ENCODE peak calls at places on chromosome 7, in four cellular contexts. G, O, F and Y are unnamed samples.

GRCh38 chr7:116633131-116633988 is 38.6 kb upstream of the MET start:
- DNase-seq in G (no peak), O (peak; percentile 73), F (no peak), Y (no peak)

GRCh38 chr7:155344618-155345433 is 47.1 kb downstream of the INSIG1 start:
- DNase-seq in G (peak; percentile 89), O (peak; percentile 78), F (peak; percentile 26), Y (peak; percentile 91)

GRCh38 chr7:123594813-123595241 is 6.8 kb upstream of the ASB15 start:
- DNase-seq in G (peak; percentile 9), O (no peak), F (no peak), Y (peak; percentile 12)

GRCh38 chr7:112481833-112482669 is 1.3 kb downstream of the LSMEM1 start:
- DNase-seq in G (no peak), O (no peak), F (no peak), Y (no peak)

GRCh38 chr7:140541513-140542192 is 62.3 kb upstream of the MKRN1 start:
- DNase-seq in G (peak; percentile 20), O (no peak), F (peak; percentile 82), Y (peak; percentile 21)

GRCh38 chr7:15922002-15922401 is 235.5 kb upstream of the MEOX2 start:
- DNase-seq in G (no peak), O (no peak), F (no peak), Y (no peak)

GRCh38 chr7:128672927-128673517 is 930 bp downstream of the GARIN1A start:
- DNase-seq in G (peak; percentile 23), O (peak; percentile 14), F (no peak), Y (peak; percentile 38)

GRCh38 chr7:25830986-25831558 is 320.9 kb upstream of the NFE2L3 start:
- DNase-seq in G (no peak), O (no peak), F (peak; percentile 48), Y (no peak)

GRCh38 chr7:127715272-127715671 is 63.3 kb downstream of the SND1 start:
- DNase-seq in G (no peak), O (no peak), F (no peak), Y (no peak)

GRCh38 chr7:156897673-156898072 is 4.7 kb upstream of the LMBR1 start:
- DNase-seq in G (no peak), O (no peak), F (no peak), Y (no peak)

GRCh38 chr7:129950191-129950940 is 2.4 kb downstream of the UBE2H start:
- DNase-seq in G (no peak), O (peak; percentile 80), F (no peak), Y (no peak)

GRCh38 chr7:1021366-1021765 is 23.0 kb upstream of the GPR146 start:
- DNase-seq in G (no peak), O (no peak), F (no peak), Y (no peak)

GRCh38 chr7:2934211-2934731 is 90.2 kb upstream of the GNA12 start:
- DNase-seq in G (no peak), O (no peak), F (peak; percentile 41), Y (no peak)

GRCh38 chr7:15648461-15648961 is 38.0 kb downstream of the MEOX2 start:
- DNase-seq in G (no peak), O (no peak), F (no peak), Y (no peak)

GRCh38 chr7:22771194-22771593 is 44.2 kb downstream of the IL6 start:
- DNase-seq in G (no peak), O (no peak), F (no peak), Y (no peak)

GRCh38 chr7:10740805-10741204 is 232.9 kb upstream of the PHF14 start:
- DNase-seq in G (no peak), O (peak; percentile 23), F (no peak), Y (no peak)

GRCh38 chr7:29871787-29872398 is 65.6 kb downstream of the WIPF3 start:
- DNase-seq in G (no peak), O (no peak), F (no peak), Y (no peak)

GRCh38 chr7:148442933-148443332 is 147.6 kb upstream of the C7orf33 start:
- DNase-seq in G (no peak), O (no peak), F (no peak), Y (no peak)

GRCh38 chr7:1809601-1810258 is 139.7 kb downstream of the ELFN1 start:
- DNase-seq in G (no peak), O (no peak), F (no peak), Y (no peak)

GRCh38 chr7:150855046-150855445 is 2.7 kb downstream of the AOC1 start:
- DNase-seq in G (no peak), O (no peak), F (no peak), Y (no peak)

DNA sequence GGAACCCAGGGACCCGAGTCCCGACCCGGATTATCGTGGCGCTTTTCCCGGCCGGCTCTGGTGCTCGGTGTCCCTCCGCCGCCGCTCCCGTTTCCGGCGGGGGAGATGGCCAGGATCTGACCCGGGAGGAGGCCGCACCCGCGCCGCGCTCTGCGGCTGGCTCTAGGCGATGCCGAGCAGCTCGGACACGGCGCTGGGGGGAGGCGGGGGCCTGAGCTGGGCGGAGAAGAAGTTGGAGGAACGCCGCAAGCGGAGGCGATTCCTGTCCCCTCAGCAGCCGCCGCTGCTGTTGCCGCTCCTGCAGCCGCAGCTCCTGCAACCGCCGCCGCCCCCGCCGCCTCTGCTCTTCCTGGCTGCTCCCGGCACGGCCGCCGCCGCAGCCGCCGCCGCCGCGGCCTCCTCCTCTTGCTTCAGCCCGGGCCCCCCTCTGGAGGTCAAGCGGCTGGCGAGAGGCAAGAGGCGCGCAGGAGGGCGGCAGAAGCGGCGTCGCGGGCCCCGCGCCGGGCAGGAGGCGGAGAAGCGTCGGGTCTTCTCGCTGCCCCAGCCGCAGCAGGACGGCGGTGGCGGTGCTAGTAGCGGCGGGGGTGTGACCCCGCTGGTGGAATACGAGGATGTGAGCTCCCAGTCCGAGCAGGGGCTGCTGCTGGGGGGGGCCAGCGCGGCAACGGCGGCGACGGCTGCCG is 558 bp downstream of the CDK13 start:
- DNase-seq in G (peak; percentile 12), O (peak; percentile 61), F (no peak), Y (peak; percentile 60)
- TF ChIP-seq CTCF in G (no peak), O (no peak), F (no peak), Y (no peak)

GRCh38 chr7:120857558-120858298 is at the start of gene TSPAN12:
- DNase-seq in G (peak; percentile 74), O (peak; percentile 89), F (no peak), Y (peak; percentile 87)
- TF ChIP-seq CTCF in G (peak; percentile 67), O (peak; percentile 81), F (peak; percentile 62), Y (peak; percentile 57)

GRCh38 chr7:66418537-66418936 is 210.1 kb upstream of the KCTD7 start:
- DNase-seq in G (no peak), O (no peak), F (no peak), Y (no peak)

GRCh38 chr7:66415659-66416265 is 210.6 kb downstream of the TPST1 start:
- DNase-seq in G (no peak), O (no peak), F (no peak), Y (no peak)

GRCh38 chr7:66409493-66409892 is 204.4 kb downstream of the TPST1 start:
- DNase-seq in G (no peak), O (no peak), F (no peak), Y (no peak)

GRCh38 chr7:66419210-66419609 is 209.5 kb upstream of the KCTD7 start:
- DNase-seq in G (no peak), O (no peak), F (no peak), Y (no peak)

GRCh38 chr7:66413379-66414114 is 208.4 kb downstream of the TPST1 start:
- DNase-seq in G (peak; percentile 86), O (peak; percentile 60), F (peak; percentile 13), Y (peak; percentile 81)
- TF ChIP-seq CTCF in G (no peak), O (peak; percentile 21), F (peak; percentile 11), Y (no peak)

GRCh38 chr7:47721670-47722069 is 139.8 kb upstream of the TNS3 start:
- DNase-seq in G (no peak), O (no peak), F (no peak), Y (no peak)
- TF ChIP-seq CTCF in G (no peak), O (peak; percentile 25), F (no peak), Y (no peak)

GRCh38 chr7:158394936-158395335 is 192.7 kb downstream of the PTPRN2 start:
- DNase-seq in G (peak; percentile 77), O (no peak), F (no peak), Y (no peak)
- TF ChIP-seq CTCF in G (peak; percentile 71), O (no peak), F (no peak), Y (no peak)

DNA sequence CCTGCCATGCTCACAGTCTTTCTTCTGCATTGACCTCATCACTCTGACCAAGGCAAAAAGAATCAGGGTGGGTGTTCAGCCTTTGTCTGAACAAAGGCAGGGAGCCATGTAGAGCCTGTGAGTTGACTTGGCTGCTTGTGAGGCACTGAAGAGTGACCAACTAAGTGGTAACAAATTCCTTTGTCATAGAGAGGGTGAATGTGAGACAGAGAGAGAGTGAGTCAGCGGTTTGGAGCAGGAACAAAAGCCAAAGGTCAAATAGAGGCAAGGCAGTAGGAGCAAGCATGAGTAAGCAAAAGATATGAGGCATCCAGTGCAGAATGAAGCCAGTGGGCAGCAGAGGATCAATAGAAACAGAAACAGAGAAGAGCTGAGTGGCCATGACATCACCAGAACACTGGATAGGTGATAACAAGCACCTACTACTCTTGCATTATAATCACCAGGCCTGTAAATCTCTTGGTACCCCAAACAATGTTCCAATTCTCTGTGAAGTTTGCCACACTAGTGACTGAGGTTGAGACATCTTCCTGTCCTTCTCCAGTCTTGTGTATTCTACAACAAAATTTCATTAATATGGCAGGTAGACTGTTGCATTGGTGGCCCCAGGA is 116.2 kb upstream of the LAMB4 start:
- DNase-seq in G (peak; percentile 28), O (peak; percentile 27), F (peak; percentile 70), Y (no peak)
- TF ChIP-seq CTCF in G (no peak), O (no peak), F (no peak), Y (no peak)